ENCODE peak calls at places on chromosome 22, in four cellular contexts. One of them, this sample, is unnamed.

GRCh38 chr22:44201556-44202129 is 20.9 kb downstream of the PARVG start:
- DNase-seq in A172: no peak
- DNase-seq in NCI-H2081: no peak
- DNase-seq in stimulated activated CD4-positive, alpha-beta T cell treated with anti-CD3 and anti-CD28 coated beads, Interleukin-2, amount 100 ng/mL, for 24 hours: no peak
- DNase-seq in this sample: no peak

GRCh38 chr22:44524806-44525205 is 26.8 kb upstream of the RTL6 start:
- DNase-seq in A172: no peak
- DNase-seq in NCI-H2081: no peak
- DNase-seq in stimulated activated CD4-positive, alpha-beta T cell treated with anti-CD3 and anti-CD28 coated beads, Interleukin-2, amount 100 ng/mL, for 24 hours: no peak
- DNase-seq in this sample: peak

GRCh38 chr22:21568207-21569075 is 927 bp downstream of the UBE2L3 start:
- DNase-seq in stimulated activated CD4-positive, alpha-beta T cell treated with anti-CD3 and anti-CD28 coated beads, Interleukin-2, amount 100 ng/mL, for 24 hours: peak
- DNase-seq in A172: no peak
- DNase-seq in NCI-H2081: peak
- DNase-seq in this sample: peak

GRCh38 chr22:46752286-46752685 is 10.2 kb upstream of the TBC1D22A start:
- DNase-seq in NCI-H2081: no peak
- DNase-seq in A172: no peak
- DNase-seq in stimulated activated CD4-positive, alpha-beta T cell treated with anti-CD3 and anti-CD28 coated beads, Interleukin-2, amount 100 ng/mL, for 24 hours: no peak
- DNase-seq in this sample: no peak

GRCh38 chr22:44583854-44584253 is 85.8 kb upstream of the RTL6 start:
- DNase-seq in NCI-H2081: no peak
- DNase-seq in A172: no peak
- DNase-seq in stimulated activated CD4-positive, alpha-beta T cell treated with anti-CD3 and anti-CD28 coated beads, Interleukin-2, amount 100 ng/mL, for 24 hours: no peak
- DNase-seq in this sample: no peak

GRCh38 chr22:45878051-45878764 is 98.8 kb downstream of the WNT7B start:
- DNase-seq in NCI-H2081: peak
- DNase-seq in stimulated activated CD4-positive, alpha-beta T cell treated with anti-CD3 and anti-CD28 coated beads, Interleukin-2, amount 100 ng/mL, for 24 hours: no peak
- DNase-seq in A172: no peak
- DNase-seq in this sample: no peak

GRCh38 chr22:45537734-45538181 is 35.1 kb downstream of the FBLN1 start:
- DNase-seq in NCI-H2081: peak
- DNase-seq in A172: peak
- DNase-seq in stimulated activated CD4-positive, alpha-beta T cell treated with anti-CD3 and anti-CD28 coated beads, Interleukin-2, amount 100 ng/mL, for 24 hours: no peak
- DNase-seq in this sample: peak

GRCh38 chr22:26471522-26471921 is 12.1 kb downstream of the HPS4 start:
- DNase-seq in stimulated activated CD4-positive, alpha-beta T cell treated with anti-CD3 and anti-CD28 coated beads, Interleukin-2, amount 100 ng/mL, for 24 hours: no peak
- DNase-seq in NCI-H2081: no peak
- DNase-seq in A172: peak
- DNase-seq in this sample: peak

GRCh38 chr22:40507491-40507890 is 129.0 kb downstream of the MRTFA start:
- DNase-seq in stimulated activated CD4-positive, alpha-beta T cell treated with anti-CD3 and anti-CD28 coated beads, Interleukin-2, amount 100 ng/mL, for 24 hours: no peak
- DNase-seq in NCI-H2081: no peak
- DNase-seq in A172: no peak
- DNase-seq in this sample: no peak

GRCh38 chr22:29626497-29627195 is 23.2 kb downstream of the NF2 start:
- DNase-seq in stimulated activated CD4-positive, alpha-beta T cell treated with anti-CD3 and anti-CD28 coated beads, Interleukin-2, amount 100 ng/mL, for 24 hours: no peak
- DNase-seq in A172: peak
- DNase-seq in NCI-H2081: no peak
- DNase-seq in this sample: no peak

GRCh38 chr22:36221799-36222751 is 17.3 kb downstream of the APOL2 start:
- DNase-seq in NCI-H2081: peak
- DNase-seq in stimulated activated CD4-positive, alpha-beta T cell treated with anti-CD3 and anti-CD28 coated beads, Interleukin-2, amount 100 ng/mL, for 24 hours: peak
- DNase-seq in A172: peak
- DNase-seq in this sample: peak

GRCh38 chr22:37204045-37204655 is 8.1 kb downstream of the SSTR3 start:
- DNase-seq in stimulated activated CD4-positive, alpha-beta T cell treated with anti-CD3 and anti-CD28 coated beads, Interleukin-2, amount 100 ng/mL, for 24 hours: no peak
- DNase-seq in A172: no peak
- DNase-seq in NCI-H2081: no peak
- DNase-seq in this sample: no peak

GRCh38 chr22:36846949-36847348 is 13.9 kb upstream of the NCF4 start:
- DNase-seq in stimulated activated CD4-positive, alpha-beta T cell treated with anti-CD3 and anti-CD28 coated beads, Interleukin-2, amount 100 ng/mL, for 24 hours: no peak
- DNase-seq in A172: no peak
- DNase-seq in NCI-H2081: no peak
- DNase-seq in this sample: no peak

GRCh38 chr22:25206998-25207397 is 7.3 kb downstream of the CRYBB3 start:
- DNase-seq in A172: no peak
- DNase-seq in stimulated activated CD4-positive, alpha-beta T cell treated with anti-CD3 and anti-CD28 coated beads, Interleukin-2, amount 100 ng/mL, for 24 hours: no peak
- DNase-seq in NCI-H2081: no peak
- DNase-seq in this sample: no peak

GRCh38 chr22:23079240-23079768 is 9.0 kb downstream of the GNAZ start:
- DNase-seq in NCI-H2081: no peak
- DNase-seq in stimulated activated CD4-positive, alpha-beta T cell treated with anti-CD3 and anti-CD28 coated beads, Interleukin-2, amount 100 ng/mL, for 24 hours: no peak
- DNase-seq in A172: no peak
- DNase-seq in this sample: no peak

GRCh38 chr22:40679964-40680818 is 907 bp downstream of the MCHR1 start:
- DNase-seq in stimulated activated CD4-positive, alpha-beta T cell treated with anti-CD3 and anti-CD28 coated beads, Interleukin-2, amount 100 ng/mL, for 24 hours: no peak
- DNase-seq in NCI-H2081: no peak
- DNase-seq in A172: no peak
- DNase-seq in this sample: no peak

GRCh38 chr22:38104084-38104483 is 6.4 kb downstream of the BAIAP2L2 start:
- DNase-seq in stimulated activated CD4-positive, alpha-beta T cell treated with anti-CD3 and anti-CD28 coated beads, Interleukin-2, amount 100 ng/mL, for 24 hours: no peak
- DNase-seq in NCI-H2081: peak
- DNase-seq in A172: no peak
- DNase-seq in this sample: no peak

GRCh38 chr22:23242473-23243001 is 62.2 kb downstream of the BCR start:
- DNase-seq in stimulated activated CD4-positive, alpha-beta T cell treated with anti-CD3 and anti-CD28 coated beads, Interleukin-2, amount 100 ng/mL, for 24 hours: no peak
- DNase-seq in NCI-H2081: no peak
- DNase-seq in A172: no peak
- DNase-seq in this sample: peak

GRCh38 chr22:33710326-33710725 is 209.9 kb downstream of the LARGE1 start:
- DNase-seq in A172: no peak
- DNase-seq in stimulated activated CD4-positive, alpha-beta T cell treated with anti-CD3 and anti-CD28 coated beads, Interleukin-2, amount 100 ng/mL, for 24 hours: no peak
- DNase-seq in NCI-H2081: no peak
- DNase-seq in this sample: no peak